ENCODE peak calls at places on chromosomes 3 and 15, in six cellular contexts. K is esophagus muscularis mucosa, N is A549, P is SK-N-SH, O is ovary, M is GM12878. Z is an unnamed sample.

GRCh38 chr15:54462511-54462913 is 484.3 kb downstream of the UNC13C start:
- DNase-seq in K (no peak), N (no peak), P (no peak), O (no peak), M (no peak), Z (no peak)

GRCh38 chr3:47163023-47163989 is 607 bp downstream of the SETD2 start:
- DNase-seq in K (no peak), N (peak; percentile 18), P (peak; percentile 80), O (peak; percentile 57), M (no peak), Z (peak; percentile 13)

GRCh38 chr3:179068779-179069530 is 2.7 kb downstream of the ZMAT3 start:
- DNase-seq in K (no peak), N (peak; percentile 35), P (peak; percentile 35), O (no peak), M (no peak), Z (no peak)

GRCh38 chr15:64938192-64938591 is 26.5 kb downstream of the ANKDD1A start:
- DNase-seq in K (peak; percentile 62), N (peak; percentile 31), P (no peak), O (no peak), M (no peak), Z (no peak)

GRCh38 chr3:185639632-185640206 is 53.6 kb downstream of the SENP2 start:
- DNase-seq in K (no peak), N (no peak), P (no peak), O (no peak), M (no peak), Z (no peak)

GRCh38 chr15:68375716-68376220 is 56.2 kb downstream of the ITGA11 start:
- DNase-seq in K (peak; percentile 45), N (no peak), P (no peak), O (no peak), M (no peak), Z (no peak)

GRCh38 chr3:59289836-59290235 is 240.0 kb upstream of the CFAP20DC start:
- DNase-seq in K (no peak), N (no peak), P (no peak), O (no peak), M (no peak), Z (no peak)

GRCh38 chr15:31239409-31239808 is 87.2 kb upstream of the KLF13 start:
- DNase-seq in K (no peak), N (no peak), P (no peak), O (no peak), M (no peak), Z (no peak)

GRCh38 chr3:180619723-180620122 is 17.8 kb downstream of the TTC14 start:
- DNase-seq in K (no peak), N (no peak), P (no peak), O (no peak), M (no peak), Z (no peak)

GRCh38 chr3:69751118-69751517 is 11.9 kb downstream of the MITF start:
- DNase-seq in K (no peak), N (no peak), P (no peak), O (no peak), M (no peak), Z (no peak)

GRCh38 chr15:90232941-90233700 is 620 bp downstream of the CIB1 start:
- DNase-seq in K (no peak), N (peak; percentile 85), P (peak; percentile 73), O (no peak), M (no peak), Z (peak; percentile 53)

DNA sequence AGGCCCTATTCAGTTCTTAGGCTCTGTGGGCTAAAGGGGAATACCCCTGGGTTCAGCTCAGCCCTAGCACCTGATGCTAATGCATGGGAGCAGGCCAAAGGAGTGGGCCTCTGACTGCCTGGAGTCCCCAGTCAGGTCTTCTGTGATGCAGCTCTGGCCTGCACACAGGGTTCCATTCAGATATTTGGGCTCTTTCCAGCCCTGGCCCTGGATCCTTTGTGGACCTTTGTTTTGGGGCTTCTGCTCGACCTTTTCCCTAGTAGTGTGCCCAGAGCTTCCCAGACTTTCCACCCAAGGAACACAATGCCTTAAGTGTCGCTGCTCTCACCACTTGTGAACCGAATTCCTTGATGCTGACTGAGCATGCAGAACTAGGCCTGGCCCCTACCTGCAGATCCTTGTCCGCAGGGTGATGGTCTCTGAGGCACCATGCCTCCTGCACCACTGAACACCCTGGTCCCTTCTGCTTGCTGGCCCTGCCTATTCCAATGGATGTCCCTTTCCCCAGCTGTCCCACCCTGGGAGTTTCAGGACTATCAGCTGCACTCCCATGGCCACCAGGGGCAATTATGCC is 5.1 kb downstream of the SEC13 start:
- DNase-seq in K (no peak), N (no peak), P (no peak), O (no peak), M (no peak), Z (no peak)
- TF ChIP-seq EP300 in K (no peak), N (no peak), P (no peak), O (no peak), M (no peak), Z (no peak)

DNA sequence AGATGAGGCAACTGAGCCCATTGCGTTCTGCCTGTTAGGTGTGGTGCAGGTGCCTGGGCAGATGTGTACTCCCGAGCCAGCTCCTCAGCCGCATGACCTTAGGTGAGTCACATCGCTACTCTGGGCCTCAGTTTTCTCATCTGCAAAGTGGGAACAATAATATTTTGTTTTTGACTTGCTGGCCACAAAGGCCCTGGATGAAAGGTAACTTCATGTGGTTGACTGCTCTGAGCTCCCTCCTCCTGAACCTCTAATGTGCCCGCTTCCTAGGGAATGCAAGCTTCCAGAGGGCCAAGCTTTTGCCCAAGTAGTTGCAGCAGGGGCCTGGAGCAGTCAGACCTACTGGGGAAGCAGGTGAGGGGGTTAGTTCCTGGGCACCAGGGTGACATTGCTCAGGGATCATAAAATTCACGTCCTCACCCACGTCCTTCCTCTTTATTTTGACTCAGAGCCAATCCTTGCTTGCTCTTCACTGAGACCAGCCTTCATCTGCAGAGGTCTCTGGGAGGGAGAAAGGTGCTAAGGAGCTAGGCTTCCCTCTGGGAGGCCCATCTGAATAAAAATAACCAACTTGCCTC is 149.0 kb upstream of the TLE3 start:
- DNase-seq in K (no peak), N (no peak), P (no peak), O (no peak), M (no peak), Z (no peak)
- H3K27ac ChIP-seq in K (no peak overlapping the region), N (no peak overlapping the region), P (no peak overlapping the region), O (no peak overlapping the region), M (no peak overlapping the region), Z (no peak overlapping the region)

DNA sequence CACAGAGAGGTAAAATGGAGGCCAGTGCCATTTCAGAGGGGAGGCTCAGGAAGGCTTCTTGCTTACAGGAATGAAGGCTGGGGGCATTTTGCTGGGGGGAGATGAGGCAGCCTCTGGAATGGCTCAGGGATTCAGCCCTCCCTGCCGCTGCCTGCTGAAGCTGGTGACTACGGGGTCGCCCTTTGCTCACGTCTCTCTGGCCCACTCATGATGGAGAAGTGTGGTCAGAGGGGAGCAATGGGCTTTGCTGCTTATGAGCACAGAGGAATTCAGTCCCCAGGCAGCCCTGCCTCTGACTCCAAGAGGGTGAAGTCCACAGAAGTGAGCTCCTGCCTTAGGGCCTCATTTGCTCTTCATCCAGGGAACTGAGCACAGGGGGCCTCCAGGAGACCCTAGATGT is 39.9 kb downstream of the MESD start:
- DNase-seq in K (no peak), N (no peak), P (no peak), O (no peak), M (no peak), Z (no peak)
- TF ChIP-seq EP300 in K (no peak), N (no peak), P (no peak), O (no peak), M (no peak), Z (no peak)

DNA sequence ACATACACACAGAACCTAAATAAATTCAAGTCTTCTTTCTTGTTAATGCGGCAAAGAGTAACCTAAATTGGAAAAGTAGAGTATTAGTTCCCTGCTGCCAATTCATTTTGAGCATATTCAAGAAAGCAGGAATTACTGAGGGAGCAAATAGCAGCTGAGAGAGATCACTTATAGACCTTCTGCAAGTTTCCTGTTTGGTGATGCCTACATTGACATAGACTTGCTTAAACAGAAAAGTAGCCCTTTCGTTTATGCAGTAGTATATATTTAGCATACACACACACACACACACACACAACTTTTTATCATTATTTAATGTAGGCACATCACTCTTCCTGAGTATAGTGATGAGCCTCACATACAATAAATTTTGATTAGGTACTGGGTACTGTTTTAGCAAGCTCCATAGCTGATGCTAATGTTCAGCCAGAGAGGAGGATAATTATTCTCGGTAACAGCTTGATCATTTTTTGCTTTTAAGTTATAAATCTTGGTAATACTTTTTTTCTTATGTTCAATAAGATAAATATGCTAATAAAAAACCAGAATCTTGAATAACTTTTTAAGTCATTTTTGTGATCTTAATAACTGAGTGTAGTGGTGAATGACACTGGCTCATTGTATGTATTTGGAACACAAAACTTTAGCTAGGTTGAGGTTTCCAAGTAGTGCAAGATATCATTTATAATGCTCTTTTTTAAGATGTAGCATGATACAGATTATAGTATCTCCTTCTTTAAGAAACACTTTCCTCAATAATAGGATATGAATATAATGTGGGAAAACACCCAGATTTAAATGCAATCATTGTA is 174.7 kb downstream of the MBNL1 start:
- DNase-seq in K (no peak), N (peak; percentile 16), P (no peak), O (no peak), M (no peak), Z (no peak)
- H3K27ac ChIP-seq in K (peak overlapping the region; percentile 52), N (peak overlapping the region; percentile 59), P (peak overlapping the region; percentile 14), O (no peak overlapping the region), M (peak overlapping the region; percentile 45), Z (peak overlapping the region; percentile 16)

DNA sequence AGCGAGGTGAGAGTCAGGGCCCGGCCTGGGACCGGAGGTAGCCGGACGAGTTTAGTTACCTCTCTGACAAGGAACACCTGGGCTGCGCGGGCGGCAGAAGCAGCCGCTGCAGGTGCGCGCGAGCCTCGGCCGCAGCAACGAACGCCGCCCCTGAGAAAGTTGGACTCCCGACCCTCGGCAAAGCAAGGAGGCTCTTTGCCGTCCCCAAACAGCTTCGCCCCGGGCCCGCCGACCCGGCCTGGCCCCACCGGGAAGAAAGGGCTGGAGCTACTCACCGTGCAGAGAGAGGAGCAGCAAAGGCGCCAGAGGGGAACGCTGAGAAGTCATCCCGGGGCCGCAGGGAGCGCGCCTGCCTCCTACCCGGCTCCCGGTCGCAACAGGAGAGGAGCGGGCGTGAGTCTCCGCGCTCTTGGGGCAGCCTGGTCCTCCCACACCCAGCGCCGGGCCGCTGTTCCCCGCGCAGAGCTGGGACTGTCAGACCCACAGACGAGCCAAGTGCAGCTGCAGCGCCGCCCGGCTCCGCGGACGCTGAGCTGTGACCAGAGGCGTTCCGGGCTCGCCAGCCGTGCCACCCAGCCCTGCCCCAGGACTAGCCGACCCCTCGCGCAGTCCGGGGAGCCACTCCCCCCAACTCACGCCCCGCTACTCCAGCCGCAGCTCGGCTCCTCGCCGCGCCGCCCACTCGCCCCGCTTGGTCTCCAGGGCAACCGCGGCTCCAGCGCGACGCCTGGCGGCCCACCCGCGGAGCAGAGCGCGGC is at the start of gene IGSF11:
- DNase-seq in K (no peak), N (peak; percentile 82), P (peak; percentile 96), O (peak; percentile 86), M (no peak), Z (peak; percentile 53)
- TF ChIP-seq EP300 in K (no peak), N (no peak), P (no peak), O (no peak), M (no peak), Z (no peak)

Z was measured in tibial nerve.